ENCODE peak calls at places on chromosomes 7 and 10, in nine cellular contexts. Y is K562, W is Peyer's patch, Z is prostate gland, P is HepG2, T is ovary, U is A549, R is right lobe of liver, B is tibial nerve. Q is an unnamed sample.
A peak's percentile ranks its signal among the peaks of the same experiment; 100 is the strongest.

GRCh38 chr7:93119191-93119905 is 1.6 kb upstream of the SAMD9 start:
- DNase-seq in U (no peak), T (no peak), B (no peak), Y (no peak), W (no peak), R (no peak), Z (no peak), P (no peak), Q (peak; percentile 12)

GRCh38 chr10:99548041-99548530 is 15.3 kb downstream of the NKX2-3 start:
- DNase-seq in Z (no peak), U (peak; percentile 75), P (peak; percentile 32), B (no peak), Y (no peak), T (no peak), W (no peak), R (no peak), Q (peak; percentile 72)

GRCh38 chr10:79418274-79418673 is 27.1 kb downstream of the ZCCHC24 start:
- DNase-seq in P (no peak), Y (no peak), U (no peak), W (no peak), B (no peak), T (peak; percentile 15), Z (no peak), R (no peak), Q (no peak)

GRCh38 chr7:129643545-129644170 is 32.1 kb downstream of the NRF1 start:
- DNase-seq in P (no peak), R (no peak), T (no peak), U (no peak), Y (no peak), Z (no peak), W (no peak), B (no peak), Q (no peak)

GRCh38 chr10:113431807-113432206 is 121.0 kb upstream of the HABP2 start:
- DNase-seq in R (no peak), Z (no peak), B (no peak), T (no peak), Y (no peak), P (no peak), W (no peak), U (no peak), Q (no peak)

GRCh38 chr7:123705217-123705901 is 43.4 kb downstream of the WASL start:
- DNase-seq in Z (no peak), T (no peak), P (no peak), U (no peak), R (no peak), B (no peak), Y (no peak), W (no peak), Q (no peak)

GRCh38 chr7:18116661-18117060 is 89.0 kb upstream of the PRPS1L1 start:
- DNase-seq in P (no peak), B (no peak), U (no peak), T (no peak), Z (no peak), R (no peak), W (no peak), Y (no peak), Q (no peak)

GRCh38 chr7:45295222-45295621 is 137.6 kb downstream of the RAMP3 start:
- DNase-seq in P (no peak), B (no peak), Z (no peak), U (no peak), W (no peak), T (no peak), Y (no peak), R (no peak), Q (no peak)

GRCh38 chr10:126930506-126931458 is 25.6 kb downstream of the DOCK1 start:
- DNase-seq in R (no peak), Z (no peak), T (no peak), B (no peak), U (no peak), P (no peak), Y (no peak), W (no peak), Q (no peak)

GRCh38 chr7:3897430-3898385 is 596.7 kb downstream of the SDK1 start:
- DNase-seq in U (peak; percentile 36), R (no peak), W (no peak), B (no peak), Y (peak; percentile 57), T (no peak), Z (peak; percentile 36), P (peak; percentile 29), Q (peak; percentile 52)

GRCh38 chr10:17506390-17506789 is 52.0 kb upstream of the ST8SIA6 start:
- DNase-seq in Y (peak; percentile 50), R (no peak), Z (no peak), U (no peak), P (no peak), T (no peak), W (no peak), B (no peak), Q (no peak)
- TF ChIP-seq POLR2A in Y (no peak), R (no peak), Z (no peak), U (no peak), P (no peak), T (no peak), W (no peak), B (no peak), Q (no peak)

DNA sequence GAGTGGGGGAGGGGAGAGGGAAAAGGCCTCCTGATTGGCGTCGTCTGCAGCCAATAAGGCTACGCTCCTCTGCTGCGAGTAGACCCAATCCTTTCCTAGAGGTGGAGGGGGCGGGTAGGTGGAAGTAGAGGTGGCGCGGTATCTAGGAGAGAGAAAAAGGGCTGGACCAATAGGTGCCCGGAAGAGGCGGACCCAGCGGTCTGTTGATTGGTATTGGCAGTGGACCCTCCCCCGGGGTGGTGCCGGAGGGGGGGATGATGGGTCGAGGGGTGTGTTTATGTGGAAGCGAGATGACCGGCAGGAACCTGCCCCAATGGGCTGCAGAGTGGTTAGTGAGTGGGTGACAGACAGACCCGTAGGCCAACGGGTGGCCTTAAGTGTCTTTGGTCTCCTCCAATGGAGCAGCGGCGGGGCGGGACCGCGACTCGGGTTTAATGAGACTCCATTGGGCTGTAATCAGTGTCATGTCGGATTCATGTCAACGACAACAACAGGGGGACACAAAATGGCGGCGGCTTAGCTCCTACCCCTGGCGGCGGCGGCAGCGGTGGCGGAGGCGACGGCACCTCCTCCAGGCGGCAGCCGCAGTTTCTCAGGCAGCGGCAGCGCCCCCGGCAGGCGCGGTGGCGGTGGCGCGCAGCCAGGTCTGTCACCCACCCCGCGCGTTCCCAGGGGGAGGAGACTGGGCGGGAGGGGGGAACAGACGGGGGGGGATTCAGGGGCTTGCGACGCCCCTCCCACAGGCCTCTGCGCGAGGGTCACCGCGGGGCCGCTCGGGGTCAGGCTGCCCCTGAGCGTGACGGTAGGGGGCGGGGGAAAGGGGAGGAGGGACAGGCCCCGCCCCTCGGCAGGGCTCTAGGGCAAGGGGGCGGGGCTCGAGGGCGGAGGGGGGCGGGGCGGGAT is at the start of gene KAT6B:
- DNase-seq in Y (peak; percentile 100), R (peak; percentile 100), P (peak; percentile 100), Z (peak; percentile 100), U (peak; percentile 99), T (peak; percentile 100), W (peak; percentile 100), B (peak; percentile 100), Q (peak; percentile 99)
- TF ChIP-seq POLR2A in Y (peak; percentile 87), R (peak; percentile 67), P (peak; percentile 59), Z (peak; percentile 69), U (peak; percentile 50), T (peak; percentile 66), W (peak; percentile 81), B (peak; percentile 70), Q (peak; percentile 32)

GRCh38 chr10:5344746-5345145 is 20.0 kb upstream of the UCN3 start:
- DNase-seq in W (no peak), Y (no peak), P (no peak), T (no peak), R (no peak), B (no peak), U (no peak), Z (no peak), Q (no peak)
- TF ChIP-seq POLR2A in W (no peak), Y (no peak), P (no peak), T (no peak), R (no peak), B (no peak), U (no peak), Z (no peak), Q (no peak)

GRCh38 chr7:7182156-7183060 is at the start of gene C1GALT1:
- DNase-seq in U (peak; percentile 81), T (peak; percentile 97), P (peak; percentile 95), R (peak; percentile 99), Y (peak; percentile 98), B (peak; percentile 92), Z (peak; percentile 97), W (peak; percentile 98), Q (peak; percentile 94)
- TF ChIP-seq POLR2A in U (peak; percentile 77), T (peak; percentile 64), P (peak; percentile 96), R (peak; percentile 96), Y (peak; percentile 94), B (peak; percentile 90), Z (peak; percentile 85), W (peak; percentile 93), Q (peak; percentile 66)

GRCh38 chr7:23467731-23468720 is 2.3 kb downstream of the IGF2BP3 start:
- DNase-seq in T (no peak), Y (peak; percentile 77), B (no peak), W (peak; percentile 54), P (peak; percentile 56), Z (no peak), R (no peak), U (no peak), Q (peak; percentile 61)
- TF ChIP-seq POLR2A in T (no peak), Y (no peak), B (no peak), W (no peak), P (no peak), Z (no peak), R (no peak), U (no peak), Q (no peak)

GRCh38 chr10:43648083-43648391 is 644 bp downstream of the ZNF32 start:
- DNase-seq in R (no peak), Z (no peak), W (no peak), T (no peak), B (no peak), U (no peak), P (no peak), Y (peak; percentile 59), Q (no peak)
- TF ChIP-seq POLR2A in R (no peak), Z (no peak), W (no peak), T (no peak), B (no peak), U (no peak), P (no peak), Y (no peak), Q (no peak)

DNA sequence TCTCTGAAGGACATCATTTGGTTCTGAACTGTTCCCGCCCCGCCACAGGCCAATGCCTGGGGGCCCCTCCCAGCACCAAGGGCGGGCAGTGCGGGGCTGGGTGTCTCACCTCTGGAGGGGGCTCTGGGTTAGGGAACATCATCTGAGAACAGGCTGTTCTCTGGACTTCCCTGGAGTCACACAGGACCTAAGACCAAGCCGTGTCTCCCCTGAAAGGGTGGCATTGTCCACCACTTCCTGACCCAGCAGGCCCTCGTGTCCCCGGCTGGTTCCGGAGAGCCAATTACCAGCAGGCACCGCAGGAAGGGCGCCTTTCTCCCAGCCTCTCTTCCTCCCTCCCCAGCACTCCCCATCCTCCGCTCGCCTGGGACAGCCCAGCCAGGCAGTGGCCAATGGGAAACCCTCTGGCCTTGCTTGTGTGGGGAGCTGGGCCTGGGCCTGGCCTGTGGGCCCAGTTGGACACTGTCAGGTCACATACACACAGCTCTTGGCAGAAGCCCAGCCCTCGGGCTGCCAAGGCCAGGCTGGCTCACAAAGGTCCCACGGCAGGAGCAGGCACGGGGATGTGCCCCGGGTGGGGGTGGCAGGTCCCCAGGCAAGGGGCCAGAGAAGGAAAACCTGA is 119.5 kb downstream of the SPDYE5 start:
- DNase-seq in T (peak; percentile 41), W (no peak), Z (peak; percentile 10), B (peak; percentile 40), Y (no peak), U (no peak), R (peak; percentile 99), P (peak; percentile 86), Q (peak; percentile 68)
- TF ChIP-seq POLR2A in T (no peak), W (no peak), Z (no peak), B (peak; percentile 21), Y (no peak), U (no peak), R (peak; percentile 74), P (peak; percentile 66), Q (peak; percentile 50)

GRCh38 chr10:124560377-124560776 is 98.8 kb downstream of the LHPP start:
- DNase-seq in W (peak; percentile 38), B (peak; percentile 41), P (no peak), Z (peak; percentile 22), Y (no peak), T (peak; percentile 77), U (no peak), R (no peak), Q (no peak)
- TF ChIP-seq POLR2A in W (no peak), B (no peak), P (no peak), Z (no peak), Y (no peak), T (no peak), U (no peak), R (no peak), Q (no peak)